ENCODE peak calls at places on chromosomes 1 and 21, in nine cellular contexts. Z is Jurkat, Clone E6-1; I is foreskin fibroblast; J is heart left ventricle; X is stimulated activated CD8-positive, alpha-beta memory T cell treated with anti-CD3 and anti-CD28 coated beads, Interleukin-2, amount 100 ng/mL, for 48 hours; D is M059J; L is astrocyte of the cerebellum; T is posterior cingulate gyrus; H is iPS-NIHi11. V is an unnamed sample.

GRCh38 chr1:161114556-161114955 is 3.3 kb downstream of the PFDN2 start:
- DNase-seq in Z (no peak), I (no peak), J (no peak), X (no peak), D (no peak), L (no peak), T (no peak), H (no peak), V (no peak)

GRCh38 chr1:218765753-218766152 is 407.9 kb upstream of the LYPLAL1 start:
- DNase-seq in Z (no peak), I (no peak), J (no peak), X (no peak), D (no peak), L (no peak), T (no peak), H (no peak), V (no peak)

GRCh38 chr1:189180057-189180456 is 1297.6 kb downstream of the BRINP3 start:
- DNase-seq in Z (no peak), I (no peak), J (no peak), X (no peak), D (no peak), L (no peak), T (no peak), H (no peak), V (no peak)

GRCh38 chr1:173295995-173296394 is 88.9 kb upstream of the TNFSF4 start:
- DNase-seq in Z (no peak), I (peak; percentile 36), J (no peak), X (no peak), D (peak; percentile 12), L (no peak), T (no peak), H (no peak), V (no peak)

GRCh38 chr21:35394634-35395369 is 345.7 kb upstream of the RUNX1 start:
- DNase-seq in Z (peak; percentile 71), I (no peak), J (no peak), X (no peak), D (peak; percentile 58), L (peak; percentile 47), T (no peak), H (no peak), V (no peak)

GRCh38 chr21:38489283-38489677 is 9.0 kb downstream of the ERG start:
- DNase-seq in Z (no peak), I (no peak), J (no peak), X (no peak), D (no peak), L (no peak), T (no peak), H (no peak), V (no peak)

GRCh38 chr1:156025873-156026272 is 5.1 kb upstream of the SSR2 start:
- DNase-seq in Z (peak; percentile 17), I (peak; percentile 37), J (peak; percentile 65), X (peak; percentile 16), D (peak; percentile 39), L (no peak), T (no peak), H (peak; percentile 84), V (no peak)

GRCh38 chr1:246428542-246429308 is 78.4 kb downstream of the SMYD3 start:
- DNase-seq in Z (peak; percentile 99), I (peak; percentile 80), J (no peak), X (no peak), D (peak; percentile 98), L (peak; percentile 78), T (no peak), H (no peak), V (no peak)

GRCh38 chr1:12031039-12031980 is 12.0 kb downstream of the MIIP start:
- DNase-seq in Z (no peak), I (peak; percentile 29), J (no peak), X (peak; percentile 32), D (peak; percentile 32), L (no peak), T (peak; percentile 44), H (peak; percentile 76), V (no peak)

GRCh38 chr21:25583370-25584133 is 23.7 kb downstream of the MRPL39 start:
- DNase-seq in Z (no peak), I (no peak), J (no peak), X (no peak), D (no peak), L (no peak), T (no peak), H (no peak), V (no peak)

V was measured in tibial artery.